ENCODE peak calls at places on chromosomes 11 and 22, in seven cellular contexts. U is endothelial cell, X is NCI-H446 treated with DMSO at 0.1 percent for 48 hours, L is left cardiac atrium, Z is NCI-H1417, T is Kasumi-1, K is lower lobe of right lung. Y is an unnamed sample.

GRCh38 chr11:2461253-2462091 is 16.7 kb downstream of the KCNQ1 start:
- DNase-seq in U (no peak), X (no peak), L (no peak), Z (no peak), T (no peak), K (no peak), Y (no peak)

GRCh38 chr22:38872831-38873248 is 824 bp upstream of the CBX6 start:
- DNase-seq in U (peak; percentile 52), X (no peak), L (peak; percentile 83), Z (peak; percentile 86), T (no peak), K (peak; percentile 78), Y (no peak)

GRCh38 chr22:33104192-33104591 is 46.0 kb upstream of the SYN3 start:
- DNase-seq in U (no peak), X (no peak), L (no peak), Z (no peak), T (no peak), K (no peak), Y (no peak)

GRCh38 chr11:130464289-130464812 is 15.9 kb downstream of the ADAMTS15 start:
- DNase-seq in U (no peak), X (no peak), L (no peak), Z (no peak), T (no peak), K (no peak), Y (no peak)

GRCh38 chr22:36334081-36334831 is 53.5 kb downstream of the MYH9 start:
- DNase-seq in U (peak; percentile 25), X (no peak), L (no peak), Z (no peak), T (peak; percentile 79), K (peak; percentile 75), Y (no peak)

GRCh38 chr11:89737116-89737515 is 27.0 kb downstream of the TRIM77 start:
- DNase-seq in U (no peak), X (no peak), L (no peak), Z (no peak), T (no peak), K (no peak), Y (no peak)

GRCh38 chr11:123246749-123247497 is 51.9 kb upstream of the CLMP start:
- DNase-seq in U (peak; percentile 90), X (peak; percentile 67), L (peak; percentile 85), Z (peak; percentile 90), T (peak; percentile 58), K (peak; percentile 85), Y (peak; percentile 11)

GRCh38 chr11:15941206-15941770 is 415.1 kb downstream of the SOX6 start:
- DNase-seq in U (peak; percentile 72), X (no peak), L (no peak), Z (no peak), T (no peak), K (no peak), Y (no peak)

GRCh38 chr22:44161673-44162072 is 19.1 kb upstream of the PARVG start:
- DNase-seq in U (no peak), X (no peak), L (no peak), Z (no peak), T (no peak), K (no peak), Y (no peak)

GRCh38 chr11:72805214-72805613 is 9.0 kb upstream of the ATG16L2 start:
- DNase-seq in U (no peak), X (no peak), L (peak; percentile 12), Z (no peak), T (peak; percentile 67), K (no peak), Y (no peak)